ENCODE peak calls at places on chromosomes 1 and 21, in ten cellular contexts. G is T1000, A is amniotic stem cell, Z is HFF-Myc, R is iPS-NIHi11, K is NT2/D1, I is aorta, P is NCI-H82, T is esophagus squamous epithelium, V is neural progenitor cell. W is an unnamed sample.

GRCh38 chr1:3965693-3966092 is 65.6 kb upstream of the C1orf174 start:
- DNase-seq in V (no peak), T (no peak), P (no peak), G (no peak), A (no peak), Z (no peak), I (no peak), R (no peak), K (no peak), W (no peak)

GRCh38 chr1:101181930-101182329 is 54.9 kb upstream of the S1PR1 start:
- DNase-seq in A (no peak), R (no peak), T (no peak), K (no peak), P (no peak), G (no peak), V (no peak), Z (no peak), I (no peak), W (no peak)

GRCh38 chr1:168498159-168498609 is 45.6 kb downstream of the XCL2 start:
- DNase-seq in I (no peak), T (no peak), P (no peak), G (no peak), R (no peak), K (no peak), V (no peak), A (no peak), Z (peak), W (no peak)

GRCh38 chr1:214420341-214420740 is 131.1 kb downstream of the PTPN14 start:
- DNase-seq in K (no peak), T (no peak), A (no peak), Z (no peak), G (no peak), P (no peak), R (no peak), V (no peak), I (no peak), W (no peak)

GRCh38 chr1:4002741-4003140 is 102.7 kb upstream of the C1orf174 start:
- DNase-seq in K (no peak), T (no peak), V (no peak), I (no peak), R (no peak), Z (no peak), A (no peak), G (no peak), P (no peak), W (no peak)

GRCh38 chr1:110088739-110089316 is 18.4 kb upstream of the ALX3 start:
- DNase-seq in I (no peak), Z (no peak), R (no peak), G (no peak), P (no peak), V (no peak), K (no peak), A (no peak), T (no peak), W (no peak)

GRCh38 chr1:116667577-116668105 is at the start of gene IGSF3:
- DNase-seq in Z (no peak), A (no peak), I (peak), G (peak), V (peak), T (no peak), P (peak), K (peak), R (peak), W (no peak)

GRCh38 chr1:236622407-236622806 is 18.1 kb upstream of the HEATR1 start:
- DNase-seq in Z (no peak), K (no peak), I (no peak), T (no peak), G (no peak), R (no peak), V (no peak), A (no peak), P (no peak), W (no peak)

GRCh38 chr1:75519626-75520025 is 91.3 kb downstream of the SLC44A5 start:
- DNase-seq in I (no peak), Z (no peak), A (no peak), K (no peak), G (no peak), T (no peak), P (no peak), R (no peak), V (no peak), W (no peak)

GRCh38 chr21:35603471-35603870 is 456.9 kb downstream of the SETD4 start:
- DNase-seq in I (no peak), T (no peak), R (no peak), P (no peak), A (no peak), K (peak), Z (no peak), V (no peak), G (no peak), W (no peak)